ENCODE peak calls at places on chromosomes 3 and 15, in five cellular contexts. H is stimulated activated CD4-positive, alpha-beta T cell treated with anti-CD3 and anti-CD28 coated beads, Interleukin-1b, Interleukin-23, amount 100 ng/mL, for 24 hours; W is NCI-H460; K is substantia nigra; F is germinal center. T is an unnamed sample.

GRCh38 chr3:24460974-24461373 is 33.7 kb downstream of the THRB start:
- DNase-seq in K (no peak), H (no peak), W (no peak), F (no peak), T (no peak)

GRCh38 chr3:168628549-168628948 is 532.8 kb upstream of the GOLIM4 start:
- DNase-seq in H (no peak), K (no peak), F (no peak), W (no peak), T (no peak)

GRCh38 chr15:29774900-29775299 is 47.4 kb downstream of the TJP1 start:
- DNase-seq in F (no peak), W (peak; percentile 86), H (no peak), K (no peak), T (peak; percentile 3)

GRCh38 chr3:109773006-109773405 is 435.7 kb upstream of the DPPA4 start:
- DNase-seq in W (no peak), H (no peak), K (no peak), F (no peak), T (no peak)

GRCh38 chr15:76866716-76867321 is 38.3 kb downstream of the SCAPER start:
- DNase-seq in F (peak; percentile 6), K (no peak), W (peak; percentile 33), H (no peak), T (peak; percentile 63)

GRCh38 chr15:93024716-93025624 is 64.0 kb downstream of the RGMA start:
- DNase-seq in H (no peak), W (no peak), K (no peak), F (no peak), T (no peak)

GRCh38 chr3:190840146-190840545 is 22.3 kb downstream of the GMNC start:
- DNase-seq in H (no peak), K (no peak), W (no peak), F (no peak), T (no peak)

GRCh38 chr3:49399467-49399866 is 12.3 kb downstream of the RHOA start:
- DNase-seq in W (no peak), F (no peak), H (no peak), K (no peak), T (no peak)

GRCh38 chr3:182937293-182938051 is 42.9 kb downstream of the DCUN1D1 start:
- DNase-seq in W (no peak), H (no peak), F (no peak), K (no peak), T (peak; percentile 18)

GRCh38 chr3:184593201-184593922 is 31.8 kb downstream of the EPHB3 start:
- DNase-seq in F (no peak), K (no peak), H (no peak), W (no peak), T (no peak)

GRCh38 chr3:186002884-186003472 is 65.2 kb upstream of the TRA2B start:
- DNase-seq in W (no peak), K (no peak), F (no peak), H (no peak), T (peak; percentile 73)

GRCh38 chr15:51030649-51031316 is 63.9 kb downstream of the TNFAIP8L3 start:
- DNase-seq in W (peak; percentile 12), K (no peak), F (no peak), H (no peak), T (no peak)

GRCh38 chr3:54916722-54917121 is 11.1 kb downstream of the LRTM1 start:
- DNase-seq in W (no peak), F (no peak), K (no peak), H (no peak), T (no peak)

GRCh38 chr3:55544219-55544618 is 57.1 kb upstream of the WNT5A start:
- DNase-seq in W (no peak), K (no peak), F (no peak), H (no peak), T (peak; percentile 25)

GRCh38 chr15:67735896-67736295 is 89.4 kb upstream of the SKOR1 start:
- DNase-seq in H (no peak), W (no peak), F (peak; percentile 6), K (no peak), T (no peak)

GRCh38 chr15:44836094-44836493 is 99.8 kb downstream of the TRIM69 start:
- DNase-seq in H (no peak), K (no peak), F (no peak), W (no peak), T (no peak)

GRCh38 chr3:195075941-195076875 is 194.8 kb downstream of the XXYLT1 start:
- DNase-seq in K (no peak), H (no peak), F (no peak), W (no peak), T (no peak)

GRCh38 chr3:124985358-124985757 is 50.8 kb upstream of the MUC13 start:
- DNase-seq in H (no peak), W (peak; percentile 74), K (no peak), F (no peak), T (peak; percentile 60)

GRCh38 chr3:168422843-168423242 is 327.1 kb upstream of the GOLIM4 start:
- DNase-seq in K (no peak), W (no peak), F (no peak), H (no peak), T (no peak)

GRCh38 chr3:61612211-61612995 is 51.0 kb downstream of the PTPRG start:
- DNase-seq in H (no peak), W (no peak), F (no peak), K (no peak), T (no peak)